ENCODE peak calls at places on chromosomes 4 and X, in four cellular contexts. One of them, this sample, is unnamed.

GRCh38 chr4:89868999-89869589 is 25.6 kb upstream of the MMRN1 start:
- DNase-seq in hepatocyte: no peak
- DNase-seq in osteocyte: no peak
- DNase-seq in mesothelial cell of epicardium: no peak
- DNase-seq in this sample: no peak

GRCh38 chr4:99832313-99832712 is 15.7 kb downstream of the DAPP1 start:
- DNase-seq in hepatocyte: peak
- DNase-seq in osteocyte: no peak
- DNase-seq in mesothelial cell of epicardium: no peak
- DNase-seq in this sample: no peak

GRCh38 chr4:10521386-10521785 is 64.2 kb upstream of the ZNF518B start:
- DNase-seq in hepatocyte: no peak
- DNase-seq in osteocyte: no peak
- DNase-seq in mesothelial cell of epicardium: no peak
- DNase-seq in this sample: no peak

GRCh38 chrX:15146515-15146914 is 123.4 kb downstream of the ASB9 start:
- DNase-seq in hepatocyte: peak
- DNase-seq in osteocyte: no peak
- DNase-seq in mesothelial cell of epicardium: no peak
- DNase-seq in this sample: no peak

GRCh38 chr4:155559915-155560314 is 106.7 kb upstream of the GUCY1A1 start:
- DNase-seq in hepatocyte: no peak
- DNase-seq in osteocyte: no peak
- DNase-seq in mesothelial cell of epicardium: no peak
- DNase-seq in this sample: no peak

GRCh38 chr4:102416765-102417164 is 71.5 kb upstream of the SLC39A8 start:
- DNase-seq in hepatocyte: no peak
- DNase-seq in osteocyte: no peak
- DNase-seq in mesothelial cell of epicardium: no peak
- DNase-seq in this sample: no peak

GRCh38 chr4:46442963-46443362 is 53.0 kb upstream of the GABRA2 start:
- DNase-seq in hepatocyte: no peak
- DNase-seq in osteocyte: no peak
- DNase-seq in mesothelial cell of epicardium: no peak
- DNase-seq in this sample: no peak

GRCh38 chr4:39621582-39621981 is 17.1 kb downstream of the SMIM14 start:
- DNase-seq in hepatocyte: peak
- DNase-seq in osteocyte: no peak
- DNase-seq in mesothelial cell of epicardium: no peak
- DNase-seq in this sample: no peak

GRCh38 chrX:39693298-39693697 is 404.5 kb downstream of the BCOR start:
- DNase-seq in hepatocyte: peak
- DNase-seq in osteocyte: no peak
- DNase-seq in mesothelial cell of epicardium: peak
- DNase-seq in this sample: no peak

GRCh38 chr4:185138161-185138560 is 4.9 kb upstream of the SLC25A4 start:
- DNase-seq in hepatocyte: no peak
- DNase-seq in osteocyte: no peak
- DNase-seq in mesothelial cell of epicardium: no peak
- DNase-seq in this sample: no peak

GRCh38 chr4:86846921-86847320 is 2.3 kb downstream of the SLC10A6 start:
- DNase-seq in hepatocyte: no peak
- DNase-seq in osteocyte: no peak
- DNase-seq in mesothelial cell of epicardium: no peak
- DNase-seq in this sample: no peak

GRCh38 chr4:1644906-1645657 is 39.0 kb downstream of the FAM53A start:
- DNase-seq in hepatocyte: peak
- DNase-seq in osteocyte: peak
- DNase-seq in mesothelial cell of epicardium: peak
- DNase-seq in this sample: no peak

GRCh38 chr4:81152839-81153713 is 61.9 kb downstream of the PRKG2 start:
- DNase-seq in hepatocyte: no peak
- DNase-seq in osteocyte: no peak
- DNase-seq in mesothelial cell of epicardium: no peak
- DNase-seq in this sample: no peak

GRCh38 chr4:8435656-8436121 is 4.8 kb downstream of the ACOX3 start:
- DNase-seq in hepatocyte: no peak
- DNase-seq in osteocyte: no peak
- DNase-seq in mesothelial cell of epicardium: no peak
- DNase-seq in this sample: peak

GRCh38 chrX:39337461-39337860 is 536.2 kb downstream of the MID1IP1 start:
- DNase-seq in hepatocyte: no peak
- DNase-seq in osteocyte: no peak
- DNase-seq in mesothelial cell of epicardium: no peak
- DNase-seq in this sample: no peak

GRCh38 chr4:54268151-54268550 is 39.1 kb downstream of the PDGFRA start:
- DNase-seq in hepatocyte: no peak
- DNase-seq in osteocyte: no peak
- DNase-seq in mesothelial cell of epicardium: no peak
- DNase-seq in this sample: no peak

GRCh38 chr4:74426101-74426500 is 18.8 kb upstream of the AREG start:
- DNase-seq in hepatocyte: no peak
- DNase-seq in osteocyte: no peak
- DNase-seq in mesothelial cell of epicardium: no peak
- DNase-seq in this sample: no peak

GRCh38 chr4:37561803-37562207 is 124.4 kb downstream of the RELL1 start:
- DNase-seq in hepatocyte: peak
- DNase-seq in osteocyte: no peak
- DNase-seq in mesothelial cell of epicardium: no peak
- DNase-seq in this sample: no peak

GRCh38 chr4:186765138-186765537 is 41.5 kb upstream of the FAT1 start:
- DNase-seq in hepatocyte: peak
- DNase-seq in osteocyte: no peak
- DNase-seq in mesothelial cell of epicardium: no peak
- DNase-seq in this sample: no peak

GRCh38 chr4:2756691-2757350 is 685 bp upstream of the TNIP2 start:
- DNase-seq in hepatocyte: no peak
- DNase-seq in osteocyte: no peak
- DNase-seq in mesothelial cell of epicardium: no peak
- DNase-seq in this sample: no peak

GRCh38 chr4:2753444-2753843 is 2.7 kb downstream of the TNIP2 start:
- DNase-seq in hepatocyte: no peak
- DNase-seq in osteocyte: no peak
- DNase-seq in mesothelial cell of epicardium: no peak
- DNase-seq in this sample: no peak

GRCh38 chr4:2754848-2755820 is 1.0 kb downstream of the TNIP2 start:
- DNase-seq in hepatocyte: no peak
- DNase-seq in osteocyte: no peak
- DNase-seq in mesothelial cell of epicardium: no peak
- DNase-seq in this sample: no peak

GRCh38 chr4:2757426-2757825 is 1.3 kb upstream of the TNIP2 start:
- DNase-seq in hepatocyte: no peak
- DNase-seq in osteocyte: no peak
- DNase-seq in mesothelial cell of epicardium: no peak
- DNase-seq in this sample: no peak

GRCh38 chr4:2755821-2756690 is at the start of gene TNIP2:
- DNase-seq in hepatocyte: peak
- DNase-seq in osteocyte: peak
- DNase-seq in mesothelial cell of epicardium: peak
- DNase-seq in this sample: peak
- TF ChIP-seq CTCF in hepatocyte: peak
- TF ChIP-seq CTCF in osteocyte: peak
- TF ChIP-seq CTCF in mesothelial cell of epicardium: no peak
- TF ChIP-seq CTCF in this sample: no peak

DNA sequence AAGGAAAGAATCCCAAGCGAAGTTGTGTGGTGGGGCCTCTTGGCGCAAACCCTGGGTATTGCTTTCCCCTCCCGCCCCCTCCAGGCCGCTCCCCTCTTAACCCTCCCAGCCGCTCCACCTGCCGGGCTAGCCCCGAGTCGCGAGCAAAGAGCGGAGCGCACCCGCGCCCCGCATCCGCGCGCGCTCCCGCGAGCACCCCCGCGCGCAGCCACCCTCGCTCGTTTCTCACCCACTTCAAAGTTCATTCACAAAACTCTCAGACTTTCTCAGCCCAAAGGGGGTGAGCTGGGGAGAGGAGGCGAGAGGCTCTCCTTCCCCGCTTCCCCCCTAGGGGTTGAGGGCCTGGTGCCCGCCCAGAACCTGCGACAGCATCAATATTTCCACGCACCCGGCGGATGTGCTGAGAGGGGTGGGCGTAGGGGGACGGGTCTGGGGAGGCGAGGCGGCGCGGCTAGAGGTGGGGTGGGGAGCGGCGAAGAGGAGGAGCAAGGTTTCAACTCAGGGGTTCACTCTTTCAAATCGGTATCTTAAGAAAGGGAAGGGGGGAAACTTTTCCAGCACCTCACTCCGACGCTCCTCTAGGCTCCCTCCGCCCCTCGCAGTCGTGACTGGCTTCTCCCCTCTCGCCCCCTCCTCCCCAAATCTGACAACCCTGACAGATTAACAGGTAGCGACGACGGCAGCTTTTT is 1.8 kb downstream of the MAML3 start:
- DNase-seq in hepatocyte: peak
- DNase-seq in osteocyte: peak
- DNase-seq in mesothelial cell of epicardium: no peak
- DNase-seq in this sample: peak
- TF ChIP-seq CTCF in hepatocyte: peak
- TF ChIP-seq CTCF in osteocyte: peak
- TF ChIP-seq CTCF in mesothelial cell of epicardium: peak
- TF ChIP-seq CTCF in this sample: no peak

GRCh38 chrX:102651968-102652744 is 873 bp downstream of the GPRASP1 start:
- DNase-seq in hepatocyte: peak
- DNase-seq in osteocyte: no peak
- DNase-seq in mesothelial cell of epicardium: no peak
- DNase-seq in this sample: peak
- TF ChIP-seq CTCF in hepatocyte: peak
- TF ChIP-seq CTCF in osteocyte: peak
- TF ChIP-seq CTCF in mesothelial cell of epicardium: peak
- TF ChIP-seq CTCF in this sample: no peak

GRCh38 chrX:144592036-144592435 is 655.3 kb upstream of the SPANXN1 start:
- DNase-seq in hepatocyte: no peak
- DNase-seq in osteocyte: no peak
- DNase-seq in mesothelial cell of epicardium: no peak
- DNase-seq in this sample: no peak

GRCh38 chrX:144586756-144587155 is 660.5 kb upstream of the SPANXN1 start:
- DNase-seq in hepatocyte: peak
- DNase-seq in osteocyte: no peak
- DNase-seq in mesothelial cell of epicardium: no peak
- DNase-seq in this sample: no peak
- TF ChIP-seq CTCF in hepatocyte: no peak
- TF ChIP-seq CTCF in osteocyte: no peak
- TF ChIP-seq CTCF in mesothelial cell of epicardium: no peak
- TF ChIP-seq CTCF in this sample: no peak

GRCh38 chr4:164023214-164023613 is 528.7 kb downstream of the TMA16 start:
- DNase-seq in hepatocyte: no peak
- DNase-seq in osteocyte: no peak
- DNase-seq in mesothelial cell of epicardium: no peak
- DNase-seq in this sample: no peak
- TF ChIP-seq CTCF in hepatocyte: no peak
- TF ChIP-seq CTCF in osteocyte: no peak
- TF ChIP-seq CTCF in mesothelial cell of epicardium: no peak
- TF ChIP-seq CTCF in this sample: no peak

GRCh38 chr4:36386691-36387090 is 105.3 kb downstream of the DTHD1 start:
- DNase-seq in hepatocyte: no peak
- DNase-seq in osteocyte: no peak
- DNase-seq in mesothelial cell of epicardium: no peak
- DNase-seq in this sample: no peak
- TF ChIP-seq CTCF in hepatocyte: peak
- TF ChIP-seq CTCF in osteocyte: no peak
- TF ChIP-seq CTCF in mesothelial cell of epicardium: no peak
- TF ChIP-seq CTCF in this sample: no peak

This sample was measured in GM20000.